ENCODE peak calls at places on chromosomes 7 and 10, in eight cellular contexts. H is iPS DF 6.9; I is BE2C; A is astrocyte; W is naive thymus-derived CD4-positive, alpha-beta T cell; B is PC-9; F is PC-3; S is spleen. Q is an unnamed sample. For H3K4me1 and H3K9me3, the result is how much of the 10 kb centered on the place peaks cover.

GRCh38 chr10:119496282-119496681 is 46.2 kb downstream of the RGS10 start:
- DNase-seq in B (no peak), F (peak), W (no peak), A (no peak), I (no peak), H (no peak), S (no peak), Q (no peak)

GRCh38 chr7:72030994-72031667 is 381.0 kb downstream of the CALN1 start:
- DNase-seq in B (no peak), W (no peak), H (no peak), I (no peak), S (no peak), F (no peak), A (no peak), Q (no peak)

GRCh38 chr7:121133444-121133843 is 144.9 kb downstream of the CPED1 start:
- DNase-seq in W (no peak), B (no peak), S (no peak), H (no peak), A (no peak), F (no peak), I (no peak), Q (no peak)

GRCh38 chr7:46393142-46393541 is 472.1 kb upstream of the IGFBP3 start:
- DNase-seq in H (no peak), S (no peak), I (no peak), F (no peak), W (no peak), B (no peak), A (no peak), Q (no peak)

GRCh38 chr7:47277321-47277781 is 304.6 kb downstream of the TNS3 start:
- DNase-seq in H (no peak), W (no peak), F (no peak), A (no peak), S (no peak), I (no peak), B (no peak), Q (no peak)

GRCh38 chr7:99392659-99393362 is 15.6 kb downstream of the PDAP1 start:
- DNase-seq in A (peak), S (peak), H (peak), F (no peak), I (peak), B (no peak), W (peak), Q (peak)

GRCh38 chr10:70672165-70672992 is at the start of gene ADAMTS14:
- DNase-seq in S (peak), I (peak), F (peak), H (no peak), B (peak), W (no peak), A (peak), Q (no peak)

GRCh38 chr7:34190299-34190698 is 285.0 kb downstream of the BMPER start:
- DNase-seq in A (no peak), I (no peak), W (no peak), F (no peak), S (no peak), B (no peak), H (no peak), Q (no peak)

GRCh38 chr7:95012001-95012400 is 104.6 kb downstream of the PPP1R9A start:
- DNase-seq in B (no peak), H (no peak), W (no peak), F (peak), A (peak), S (no peak), I (no peak), Q (no peak)

DNA sequence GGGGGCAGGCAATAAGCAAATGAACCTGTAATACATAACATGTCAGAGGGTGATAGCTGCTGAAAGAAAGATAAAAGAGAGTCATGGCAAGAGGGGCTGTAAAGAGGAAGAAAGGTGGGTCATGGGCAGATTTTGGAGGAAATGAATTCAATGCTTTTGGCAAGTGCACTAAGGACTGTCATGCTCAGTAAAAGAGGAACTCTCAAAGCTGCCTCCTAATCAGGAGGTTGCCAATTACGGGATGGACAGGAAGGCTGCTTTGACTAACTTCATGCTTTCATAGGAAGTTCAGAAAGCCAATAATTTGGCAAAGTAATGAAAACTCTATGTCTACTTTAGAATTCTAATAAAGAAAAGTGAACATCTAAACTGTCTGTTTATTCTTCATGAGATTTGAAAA is 401.2 kb downstream of the SH2D4B start:
- DNase-seq in B (no peak), S (no peak), F (no peak), W (no peak), H (no peak), A (no peak), I (no peak), Q (no peak)
- H3K4me1 ChIP-seq in B (under half), S (under half), F (under half), W (under half), H (under half), A (under half), I (under half), Q (under half)

GRCh38 chr7:97024209-97025129 is at the start of gene DLX5:
- DNase-seq in B (no peak), A (peak), W (no peak), F (peak), S (no peak), I (peak), H (no peak), Q (no peak)

GRCh38 chr7:97027427-97028234 is 3.0 kb upstream of the DLX5 start:
- DNase-seq in I (peak), A (peak), W (peak), H (no peak), S (peak), F (peak), B (peak), Q (peak)

GRCh38 chr7:97025983-97026704 is 1.5 kb upstream of the DLX5 start:
- DNase-seq in H (no peak), W (no peak), A (peak), B (no peak), I (no peak), S (peak), F (no peak), Q (no peak)

GRCh38 chr7:97025130-97025499 is 484 bp upstream of the DLX5 start:
- DNase-seq in B (no peak), A (no peak), H (no peak), W (no peak), F (no peak), S (no peak), I (no peak), Q (no peak)

GRCh38 chr7:97026705-97027426 is 2.2 kb upstream of the DLX5 start:
- DNase-seq in S (no peak), I (no peak), A (no peak), B (no peak), F (no peak), W (no peak), H (no peak), Q (no peak)
- H3K4me3 ChIP-seq in S (peak), I (peak), A (peak), B (no peak), F (peak), W (peak), H (no peak), Q (no peak)

DNA sequence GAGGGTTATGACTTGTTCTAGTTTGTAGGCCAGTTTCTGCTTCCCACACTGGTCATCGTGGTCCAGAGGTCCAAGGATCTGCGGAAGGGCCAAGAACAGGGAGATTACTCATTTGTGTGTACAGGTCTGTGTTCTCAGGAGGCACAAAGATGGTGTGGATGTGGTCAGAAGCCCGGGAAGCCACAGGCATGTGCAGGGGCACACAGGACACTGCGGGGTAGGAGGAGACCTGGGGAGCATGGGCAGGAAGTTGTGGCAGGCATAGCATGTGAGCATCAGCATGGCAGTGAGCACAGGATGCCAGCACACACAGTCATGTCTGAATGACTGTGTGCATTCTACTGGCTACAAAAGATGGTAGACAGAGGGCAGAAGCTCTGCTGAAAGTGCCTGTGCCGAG is 445.8 kb downstream of the PLXNA4 start:
- DNase-seq in B (no peak), S (peak), A (peak), F (peak), I (no peak), W (no peak), H (no peak), Q (no peak)
- H3K9me3 ChIP-seq in B (under half), S (under half), A (under half), F (under half), I (under half), W (under half), H (under half), Q (under half)

GRCh38 chr7:135970045-135970444 is 7.1 kb downstream of the MTPN start:
- DNase-seq in A (no peak), W (no peak), H (no peak), F (no peak), S (no peak), I (no peak), B (no peak), Q (no peak)
- H3K4me1 ChIP-seq in A (under half), W (under half), H (under half), F (under half), S (half or more), I (under half), B (under half), Q (half or more)

GRCh38 chr10:104450954-104451353 is 97.3 kb downstream of the CFAP58 start:
- DNase-seq in A (peak), I (no peak), S (no peak), B (no peak), W (no peak), H (no peak), F (no peak), Q (no peak)

GRCh38 chr10:104447331-104447730 is 93.7 kb downstream of the CFAP58 start:
- DNase-seq in I (no peak), F (peak), B (no peak), A (peak), S (no peak), W (no peak), H (no peak), Q (no peak)

GRCh38 chr10:104447899-104448298 is 94.3 kb downstream of the CFAP58 start:
- DNase-seq in B (no peak), I (no peak), S (no peak), W (no peak), A (no peak), H (no peak), F (no peak), Q (no peak)

GRCh38 chr10:104450490-104450889 is 96.9 kb downstream of the CFAP58 start:
- DNase-seq in A (no peak), I (no peak), S (no peak), W (no peak), F (no peak), H (no peak), B (no peak), Q (no peak)

DNA sequence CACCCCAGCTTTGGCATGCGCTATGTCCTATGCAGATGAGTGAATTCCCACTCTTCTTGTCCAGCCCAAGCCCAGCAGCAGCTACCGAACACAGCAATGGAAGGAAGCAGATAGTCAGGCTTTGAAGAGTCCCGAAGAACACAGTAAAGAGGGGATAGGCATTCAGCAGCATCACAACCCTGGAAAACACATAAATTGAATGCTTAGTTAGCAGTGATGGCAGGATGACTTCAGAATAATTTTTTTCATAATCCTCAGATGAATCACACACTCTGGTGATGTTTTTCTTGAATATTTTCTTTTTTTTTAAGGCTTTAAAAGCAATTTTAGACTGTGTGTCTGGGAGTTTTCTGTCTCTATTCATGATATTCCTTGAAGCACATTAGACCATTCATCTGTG is 95.8 kb downstream of the CFAP58 start:
- DNase-seq in S (no peak), B (no peak), H (no peak), W (no peak), I (no peak), A (peak), F (no peak), Q (no peak)
- H3K4me3 ChIP-seq in S (no peak), B (no peak), H (no peak), W (no peak), I (no peak), A (no peak), F (no peak), Q (no peak)

GRCh38 chr7:71015260-71015900 is 116.6 kb upstream of the GALNT17 start:
- DNase-seq in I (no peak), H (no peak), F (no peak), W (no peak), B (no peak), A (no peak), S (no peak), Q (no peak)
- H3K9me3 ChIP-seq in I (under half), H (under half), F (under half), W (under half), B (under half), A (under half), S (under half), Q (under half)

GRCh38 chr10:95503012-95503411 is 58.2 kb downstream of the SORBS1 start:
- DNase-seq in I (no peak), S (no peak), A (no peak), H (no peak), F (no peak), B (no peak), W (no peak), Q (no peak)

GRCh38 chr10:95501203-95502094 is 59.7 kb downstream of the SORBS1 start:
- DNase-seq in B (no peak), S (no peak), I (no peak), A (no peak), F (no peak), H (no peak), W (no peak), Q (no peak)

GRCh38 chr10:95503526-95503925 is 57.6 kb downstream of the SORBS1 start:
- DNase-seq in F (no peak), I (no peak), S (no peak), B (no peak), W (no peak), A (no peak), H (no peak), Q (no peak)

GRCh38 chr10:95500649-95501048 is 60.5 kb downstream of the SORBS1 start:
- DNase-seq in I (no peak), S (no peak), H (no peak), B (no peak), W (no peak), A (no peak), F (no peak), Q (no peak)

GRCh38 chr10:95502377-95502776 is 58.8 kb downstream of the SORBS1 start:
- DNase-seq in H (no peak), W (no peak), A (no peak), S (no peak), F (no peak), B (no peak), I (no peak), Q (no peak)
- H3K4me1 ChIP-seq in H (under half), W (under half), A (under half), S (under half), F (under half), B (under half), I (under half), Q (under half)

Q was measured in CD4-positive, alpha-beta memory T cell.